ENCODE peak calls at places on chromosomes 16 and 17, in ten cellular contexts. A is kidney glomerular epithelial cell; P is NCI-H1694; G is stimulated activated CD4-positive, alpha-beta T cell treated with anti-CD3 and anti-CD28 coated beads, Interleukin-1b, Interleukin-23, amount 100 ng/mL, for 4 hours; D is T-helper 2 cell; Q is NCI-H1417; X is activated CD4-positive, alpha-beta T cell treated with anti-CD3 and anti-CD28 coated beads, Interleukin-2, amount 50 U/mL, for 1 hour; K is GM12891; U is NCI-H2081; Z is GM12864. O is an unnamed sample.

GRCh38 chr17:74646231-74646630 is 22.7 kb upstream of the CD300E start:
- DNase-seq in A (peak), P (peak), G (no peak), D (no peak), Q (no peak), X (no peak), K (no peak), U (no peak), Z (no peak), O (peak)

GRCh38 chr17:33023790-33024189 is 32.1 kb downstream of the SPACA3 start:
- DNase-seq in A (no peak), P (no peak), G (no peak), D (no peak), Q (no peak), X (no peak), K (no peak), U (no peak), Z (no peak), O (no peak)

GRCh38 chr17:17613708-17614114 is 22.2 kb upstream of the PEMT start:
- DNase-seq in A (peak), P (peak), G (peak), D (peak), Q (peak), X (peak), K (peak), U (peak), Z (no peak), O (peak)

GRCh38 chr17:58335061-58335731 is 6.6 kb upstream of the TSPOAP1 start:
- DNase-seq in A (no peak), P (no peak), G (no peak), D (no peak), Q (no peak), X (no peak), K (no peak), U (no peak), Z (no peak), O (no peak)

GRCh38 chr17:32877164-32877764 is 340 bp upstream of the MYO1D start:
- DNase-seq in A (peak), P (peak), G (peak), D (peak), Q (no peak), X (peak), K (peak), U (peak), Z (peak), O (peak)

GRCh38 chr16:85923153-85924021 is 24.4 kb downstream of the IRF8 start:
- DNase-seq in A (no peak), P (no peak), G (no peak), D (no peak), Q (no peak), X (no peak), K (no peak), U (no peak), Z (no peak), O (peak)

GRCh38 chr17:76080207-76080933 is 1.4 kb downstream of the ZACN start:
- DNase-seq in A (no peak), P (no peak), G (no peak), D (no peak), Q (peak), X (no peak), K (peak), U (no peak), Z (no peak), O (no peak)

GRCh38 chr16:56611281-56611833 is 3.0 kb downstream of the MT2A start:
- DNase-seq in A (peak), P (no peak), G (no peak), D (no peak), Q (no peak), X (no peak), K (no peak), U (no peak), Z (no peak), O (peak)

GRCh38 chr17:27246537-27246936 is 47.4 kb upstream of the WSB1 start:
- DNase-seq in A (no peak), P (no peak), G (no peak), D (no peak), Q (no peak), X (no peak), K (no peak), U (no peak), Z (no peak), O (no peak)

GRCh38 chr17:65173284-65173793 is 36.2 kb downstream of the RGS9 start:
- DNase-seq in A (peak), P (no peak), G (peak), D (peak), Q (peak), X (peak), K (no peak), U (peak), Z (no peak), O (peak)

GRCh38 chr17:17366941-17367885 is 64.0 kb downstream of the NT5M start:
- DNase-seq in A (no peak), P (no peak), G (no peak), D (no peak), Q (no peak), X (no peak), K (no peak), U (no peak), Z (no peak), O (no peak)

GRCh38 chr17:35998018-35998545 is 3.3 kb downstream of the CCL15 start:
- DNase-seq in A (no peak), P (no peak), G (no peak), D (no peak), Q (no peak), X (no peak), K (no peak), U (no peak), Z (no peak), O (no peak)

GRCh38 chr17:45841883-45842525 is 2.7 kb upstream of the SPPL2C start:
- DNase-seq in A (no peak), P (peak), G (no peak), D (no peak), Q (peak), X (no peak), K (no peak), U (peak), Z (no peak), O (no peak)

GRCh38 chr17:61307905-61308886 is 91.4 kb upstream of the TBX2 start:
- DNase-seq in A (peak), P (no peak), G (no peak), D (no peak), Q (no peak), X (no peak), K (no peak), U (no peak), Z (no peak), O (peak)

GRCh38 chr17:48194097-48194550 is 86.6 kb downstream of the SNX11 start:
- DNase-seq in A (peak), P (no peak), G (no peak), D (no peak), Q (no peak), X (no peak), K (no peak), U (no peak), Z (no peak), O (no peak)

GRCh38 chr17:62965649-62966425 is at the start of gene TANC2:
- DNase-seq in A (peak), P (peak), G (peak), D (peak), Q (peak), X (peak), K (peak), U (peak), Z (peak), O (peak)

GRCh38 chr16:81738831-81739496 is 40.1 kb upstream of the PLCG2 start:
- DNase-seq in A (no peak), P (no peak), G (no peak), D (no peak), Q (no peak), X (no peak), K (no peak), U (no peak), Z (no peak), O (no peak)

GRCh38 chr16:14377326-14377725 is 252.7 kb downstream of the PARN start:
- DNase-seq in A (no peak), P (no peak), G (no peak), D (no peak), Q (no peak), X (no peak), K (no peak), U (no peak), Z (no peak), O (no peak)

GRCh38 chr16:68146583-68146982 is 61.4 kb downstream of the NFATC3 start:
- DNase-seq in A (no peak), P (no peak), G (no peak), D (no peak), Q (no peak), X (no peak), K (no peak), U (no peak), Z (no peak), O (peak)

GRCh38 chr16:88378401-88378800 is 4.4 kb upstream of the ZNF469 start:
- DNase-seq in A (no peak), P (no peak), G (no peak), D (no peak), Q (no peak), X (no peak), K (no peak), U (no peak), Z (no peak), O (no peak)

GRCh38 chr17:82275326-82275725 is 1.8 kb upstream of the CSNK1D start:
- DNase-seq in A (no peak), P (no peak), G (no peak), D (no peak), Q (no peak), X (no peak), K (no peak), U (no peak), Z (no peak), O (no peak)

GRCh38 chr17:31653710-31654109 is 205.3 kb downstream of the COPRS start:
- DNase-seq in A (no peak), P (no peak), G (no peak), D (no peak), Q (no peak), X (no peak), K (no peak), U (no peak), Z (no peak), O (peak)

GRCh38 chr17:22496450-22496849 is 804.1 kb downstream of the KCNJ18 start:
- DNase-seq in A (no peak), P (no peak), G (no peak), D (no peak), Q (no peak), X (no peak), K (no peak), U (no peak), Z (no peak), O (no peak)

GRCh38 chr17:79573196-79573929 is 37.5 kb downstream of the RBFOX3 start:
- DNase-seq in A (no peak), P (no peak), G (no peak), D (no peak), Q (peak), X (no peak), K (no peak), U (no peak), Z (no peak), O (peak)

GRCh38 chr16:60204221-60204620 is 1470.1 kb upstream of the GOT2 start:
- DNase-seq in A (no peak), P (no peak), G (no peak), D (no peak), Q (no peak), X (no peak), K (no peak), U (no peak), Z (no peak), O (no peak)

GRCh38 chr16:4651842-4652241 is 27.2 kb downstream of the MGRN1 start:
- DNase-seq in A (no peak), P (no peak), G (no peak), D (no peak), Q (no peak), X (no peak), K (no peak), U (no peak), Z (no peak), O (no peak)

GRCh38 chr17:77465358-77466041 is 324.7 kb downstream of the SEC14L1 start:
- DNase-seq in A (no peak), P (no peak), G (peak), D (peak), Q (no peak), X (peak), K (peak), U (no peak), Z (peak), O (peak)

GRCh38 chr17:37701424-37702020 is 43.3 kb downstream of the HNF1B start:
- DNase-seq in A (no peak), P (peak), G (peak), D (peak), Q (no peak), X (peak), K (peak), U (no peak), Z (no peak), O (peak)